ENCODE peak calls at places on chromosomes 6 and 20, in nine cellular contexts. One of them, this sample, is unnamed.

GRCh38 chr6:140320799-140321099 is 946.3 kb upstream of the CITED2 start:
- DNase-seq in esophagus squamous epithelium: no peak
- DNase-seq in GM10248: no peak
- DNase-seq in fibroblast of the aortic adventitia: peak
- DNase-seq in upper lobe of right lung: no peak
- DNase-seq in RWPE1: no peak
- DNase-seq in B cell: no peak
- DNase-seq in K562: no peak
- DNase-seq in tibial artery: peak
- DNase-seq in this sample: no peak

GRCh38 chr6:106339334-106340029 is 13.9 kb upstream of the ATG5 start:
- DNase-seq in K562: peak
- DNase-seq in B cell: peak
- DNase-seq in upper lobe of right lung: no peak
- DNase-seq in GM10248: peak
- DNase-seq in fibroblast of the aortic adventitia: peak
- DNase-seq in RWPE1: peak
- DNase-seq in esophagus squamous epithelium: no peak
- DNase-seq in tibial artery: peak
- DNase-seq in this sample: peak

GRCh38 chr20:31717478-31717946 is 5.2 kb downstream of the BCL2L1 start:
- DNase-seq in K562: no peak
- DNase-seq in B cell: peak
- DNase-seq in esophagus squamous epithelium: no peak
- DNase-seq in upper lobe of right lung: no peak
- DNase-seq in fibroblast of the aortic adventitia: no peak
- DNase-seq in RWPE1: no peak
- DNase-seq in GM10248: peak
- DNase-seq in tibial artery: no peak
- DNase-seq in this sample: no peak

GRCh38 chr6:25844518-25844917 is 12.7 kb upstream of the SLC17A1 start:
- DNase-seq in GM10248: no peak
- DNase-seq in RWPE1: no peak
- DNase-seq in K562: no peak
- DNase-seq in tibial artery: no peak
- DNase-seq in esophagus squamous epithelium: no peak
- DNase-seq in B cell: no peak
- DNase-seq in fibroblast of the aortic adventitia: no peak
- DNase-seq in upper lobe of right lung: no peak
- DNase-seq in this sample: no peak

GRCh38 chr6:2566048-2566447 is 184.7 kb downstream of the MYLK4 start:
- DNase-seq in GM10248: no peak
- DNase-seq in B cell: no peak
- DNase-seq in esophagus squamous epithelium: no peak
- DNase-seq in RWPE1: no peak
- DNase-seq in tibial artery: no peak
- DNase-seq in fibroblast of the aortic adventitia: no peak
- DNase-seq in upper lobe of right lung: no peak
- DNase-seq in K562: no peak
- DNase-seq in this sample: no peak

GRCh38 chr6:148771212-148771601 is 24.4 kb downstream of the UST start:
- DNase-seq in GM10248: no peak
- DNase-seq in esophagus squamous epithelium: no peak
- DNase-seq in B cell: no peak
- DNase-seq in RWPE1: no peak
- DNase-seq in fibroblast of the aortic adventitia: no peak
- DNase-seq in tibial artery: no peak
- DNase-seq in upper lobe of right lung: peak
- DNase-seq in K562: no peak
- DNase-seq in this sample: no peak

GRCh38 chr6:77133031-77133430 is 330.3 kb downstream of the HTR1B start:
- DNase-seq in K562: no peak
- DNase-seq in upper lobe of right lung: no peak
- DNase-seq in GM10248: no peak
- DNase-seq in tibial artery: no peak
- DNase-seq in fibroblast of the aortic adventitia: no peak
- DNase-seq in RWPE1: no peak
- DNase-seq in esophagus squamous epithelium: no peak
- DNase-seq in B cell: no peak
- DNase-seq in this sample: no peak

GRCh38 chr6:13486679-13487121 is 700 bp downstream of the GFOD1 start:
- DNase-seq in K562: peak
- DNase-seq in B cell: peak
- DNase-seq in tibial artery: peak
- DNase-seq in GM10248: peak
- DNase-seq in upper lobe of right lung: peak
- DNase-seq in fibroblast of the aortic adventitia: peak
- DNase-seq in RWPE1: peak
- DNase-seq in esophagus squamous epithelium: peak
- DNase-seq in this sample: no peak

GRCh38 chr20:6122873-6123649 is at the start of gene FERMT1:
- DNase-seq in fibroblast of the aortic adventitia: peak
- DNase-seq in RWPE1: peak
- DNase-seq in esophagus squamous epithelium: no peak
- DNase-seq in B cell: peak
- DNase-seq in upper lobe of right lung: peak
- DNase-seq in tibial artery: no peak
- DNase-seq in GM10248: peak
- DNase-seq in K562: no peak
- DNase-seq in this sample: peak

GRCh38 chr20:32585011-32585518 is at the start of gene NOL4L:
- DNase-seq in K562: peak
- DNase-seq in fibroblast of the aortic adventitia: no peak
- DNase-seq in RWPE1: peak
- DNase-seq in tibial artery: no peak
- DNase-seq in GM10248: no peak
- DNase-seq in B cell: peak
- DNase-seq in esophagus squamous epithelium: no peak
- DNase-seq in upper lobe of right lung: no peak
- DNase-seq in this sample: no peak

GRCh38 chr6:108621117-108621516 is 60.4 kb downstream of the FOXO3 start:
- DNase-seq in GM10248: no peak
- DNase-seq in tibial artery: peak
- DNase-seq in RWPE1: peak
- DNase-seq in B cell: no peak
- DNase-seq in K562: no peak
- DNase-seq in upper lobe of right lung: no peak
- DNase-seq in esophagus squamous epithelium: no peak
- DNase-seq in fibroblast of the aortic adventitia: peak
- DNase-seq in this sample: no peak

GRCh38 chr20:44571367-44571766 is 11.0 kb upstream of the PKIG start:
- DNase-seq in K562: no peak
- DNase-seq in RWPE1: no peak
- DNase-seq in B cell: no peak
- DNase-seq in esophagus squamous epithelium: no peak
- DNase-seq in GM10248: no peak
- DNase-seq in fibroblast of the aortic adventitia: no peak
- DNase-seq in upper lobe of right lung: no peak
- DNase-seq in tibial artery: no peak
- DNase-seq in this sample: no peak

GRCh38 chr6:7143161-7143974 is 35.6 kb downstream of the RREB1 start:
- DNase-seq in upper lobe of right lung: no peak
- DNase-seq in K562: peak
- DNase-seq in GM10248: no peak
- DNase-seq in fibroblast of the aortic adventitia: no peak
- DNase-seq in esophagus squamous epithelium: no peak
- DNase-seq in B cell: no peak
- DNase-seq in RWPE1: no peak
- DNase-seq in tibial artery: no peak
- DNase-seq in this sample: no peak

GRCh38 chr6:110357298-110357695 is 852 bp downstream of the METTL24 start:
- DNase-seq in upper lobe of right lung: no peak
- DNase-seq in esophagus squamous epithelium: no peak
- DNase-seq in tibial artery: no peak
- DNase-seq in K562: no peak
- DNase-seq in RWPE1: no peak
- DNase-seq in B cell: no peak
- DNase-seq in GM10248: no peak
- DNase-seq in fibroblast of the aortic adventitia: no peak
- DNase-seq in this sample: no peak

GRCh38 chr20:35305682-35306556 is 13.7 kb upstream of the FAM83C start:
- DNase-seq in B cell: no peak
- DNase-seq in tibial artery: peak
- DNase-seq in esophagus squamous epithelium: peak
- DNase-seq in RWPE1: peak
- DNase-seq in K562: peak
- DNase-seq in fibroblast of the aortic adventitia: peak
- DNase-seq in upper lobe of right lung: peak
- DNase-seq in GM10248: no peak
- DNase-seq in this sample: peak

GRCh38 chr20:54058420-54059139 is 11.8 kb downstream of the BCAS1 start:
- DNase-seq in RWPE1: no peak
- DNase-seq in K562: no peak
- DNase-seq in B cell: no peak
- DNase-seq in GM10248: no peak
- DNase-seq in tibial artery: no peak
- DNase-seq in fibroblast of the aortic adventitia: no peak
- DNase-seq in upper lobe of right lung: no peak
- DNase-seq in esophagus squamous epithelium: no peak
- DNase-seq in this sample: no peak
- TF ChIP-seq CTCF in RWPE1: no peak
- TF ChIP-seq CTCF in K562: no peak
- TF ChIP-seq CTCF in B cell: no peak
- TF ChIP-seq CTCF in GM10248: no peak
- TF ChIP-seq CTCF in tibial artery: no peak
- TF ChIP-seq CTCF in fibroblast of the aortic adventitia: no peak
- TF ChIP-seq CTCF in upper lobe of right lung: no peak
- TF ChIP-seq CTCF in esophagus squamous epithelium: no peak
- TF ChIP-seq CTCF in this sample: no peak

GRCh38 chr6:118203421-118204000 is 296.4 kb downstream of the SLC35F1 start:
- DNase-seq in upper lobe of right lung: no peak
- DNase-seq in K562: no peak
- DNase-seq in GM10248: no peak
- DNase-seq in fibroblast of the aortic adventitia: no peak
- DNase-seq in B cell: no peak
- DNase-seq in tibial artery: no peak
- DNase-seq in esophagus squamous epithelium: no peak
- DNase-seq in RWPE1: no peak
- DNase-seq in this sample: no peak

GRCh38 chr6:118198746-118199145 is 291.7 kb downstream of the SLC35F1 start:
- DNase-seq in upper lobe of right lung: no peak
- DNase-seq in K562: no peak
- DNase-seq in tibial artery: no peak
- DNase-seq in GM10248: no peak
- DNase-seq in esophagus squamous epithelium: no peak
- DNase-seq in RWPE1: peak
- DNase-seq in fibroblast of the aortic adventitia: peak
- DNase-seq in B cell: no peak
- DNase-seq in this sample: no peak

GRCh38 chr6:118202517-118202916 is 295.5 kb downstream of the SLC35F1 start:
- DNase-seq in RWPE1: no peak
- DNase-seq in fibroblast of the aortic adventitia: no peak
- DNase-seq in upper lobe of right lung: no peak
- DNase-seq in tibial artery: no peak
- DNase-seq in esophagus squamous epithelium: no peak
- DNase-seq in GM10248: no peak
- DNase-seq in B cell: no peak
- DNase-seq in K562: no peak
- DNase-seq in this sample: no peak

DNA sequence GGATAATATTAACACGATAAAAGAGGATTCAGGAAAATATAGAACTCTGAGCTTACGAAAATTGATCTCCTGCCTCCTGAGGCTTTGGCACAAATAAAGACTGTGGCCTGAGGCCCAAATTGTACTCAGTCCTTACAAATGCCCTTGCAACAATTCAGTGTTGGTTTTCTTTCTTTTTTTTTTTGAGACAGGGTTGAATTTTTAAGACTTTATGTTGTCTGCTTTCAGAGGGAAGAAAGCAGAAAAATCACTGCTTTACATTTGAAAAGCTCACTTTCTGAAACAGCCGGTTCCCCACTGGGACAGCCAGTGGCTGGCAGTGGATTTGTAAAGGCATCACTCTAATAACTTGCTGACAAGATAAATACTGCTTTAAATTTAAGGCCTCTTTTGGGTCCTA is 290.5 kb downstream of the SLC35F1 start:
- DNase-seq in tibial artery: no peak
- DNase-seq in RWPE1: no peak
- DNase-seq in upper lobe of right lung: no peak
- DNase-seq in B cell: no peak
- DNase-seq in K562: no peak
- DNase-seq in esophagus squamous epithelium: no peak
- DNase-seq in GM10248: no peak
- DNase-seq in fibroblast of the aortic adventitia: no peak
- DNase-seq in this sample: no peak
- TF ChIP-seq CTCF in tibial artery: no peak
- TF ChIP-seq CTCF in RWPE1: no peak
- TF ChIP-seq CTCF in upper lobe of right lung: no peak
- TF ChIP-seq CTCF in B cell: no peak
- TF ChIP-seq CTCF in K562: no peak
- TF ChIP-seq CTCF in esophagus squamous epithelium: no peak
- TF ChIP-seq CTCF in GM10248: no peak
- TF ChIP-seq CTCF in fibroblast of the aortic adventitia: no peak
- TF ChIP-seq CTCF in this sample: no peak

DNA sequence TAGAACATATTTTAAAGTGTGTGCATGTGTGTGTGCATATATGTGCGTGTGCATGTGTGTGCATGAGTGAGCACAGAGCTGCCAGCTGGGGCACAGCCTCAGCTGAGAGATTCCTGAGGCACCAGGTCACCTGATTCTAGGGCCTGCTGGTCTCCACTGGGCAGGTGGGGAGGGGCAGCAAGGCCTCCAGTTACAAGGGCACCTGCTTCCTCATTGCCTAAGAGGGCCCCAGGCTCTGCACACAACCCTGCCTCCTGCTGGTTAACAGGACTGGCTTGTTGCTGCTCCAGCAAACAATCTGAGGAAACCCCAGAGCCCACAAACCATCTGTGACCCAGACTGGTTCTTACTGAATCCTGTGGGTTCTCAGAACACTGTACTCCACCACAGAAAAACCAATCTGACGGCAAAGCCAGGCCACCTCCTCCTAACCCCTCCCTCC is 22.9 kb upstream of the UBE2J1 start:
- DNase-seq in tibial artery: no peak
- DNase-seq in upper lobe of right lung: peak
- DNase-seq in GM10248: peak
- DNase-seq in fibroblast of the aortic adventitia: no peak
- DNase-seq in B cell: peak
- DNase-seq in RWPE1: no peak
- DNase-seq in K562: no peak
- DNase-seq in esophagus squamous epithelium: peak
- DNase-seq in this sample: no peak
- TF ChIP-seq CTCF in tibial artery: no peak
- TF ChIP-seq CTCF in upper lobe of right lung: peak
- TF ChIP-seq CTCF in GM10248: peak
- TF ChIP-seq CTCF in fibroblast of the aortic adventitia: no peak
- TF ChIP-seq CTCF in B cell: peak
- TF ChIP-seq CTCF in RWPE1: no peak
- TF ChIP-seq CTCF in K562: peak
- TF ChIP-seq CTCF in esophagus squamous epithelium: no peak
- TF ChIP-seq CTCF in this sample: no peak

DNA sequence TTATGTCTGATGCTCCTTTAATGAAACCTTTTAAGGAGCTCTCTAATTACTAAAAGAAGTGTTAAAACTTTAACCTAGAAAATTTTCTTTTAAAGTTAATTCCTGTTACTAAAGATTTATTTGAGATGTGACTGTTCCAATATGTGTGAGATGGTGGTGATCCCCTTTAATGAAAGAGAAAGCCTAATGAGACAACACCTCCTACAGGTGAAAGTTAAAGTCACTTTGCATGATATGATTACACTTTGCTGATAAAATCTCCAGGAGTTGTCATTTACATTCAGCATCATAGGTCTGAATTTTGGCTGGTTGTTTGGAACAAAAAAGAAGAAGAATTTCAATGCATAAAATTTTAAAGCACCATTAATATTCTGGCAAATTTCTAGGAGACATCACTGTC is 307.4 kb downstream of the TRDN start:
- DNase-seq in esophagus squamous epithelium: no peak
- DNase-seq in B cell: no peak
- DNase-seq in K562: no peak
- DNase-seq in GM10248: no peak
- DNase-seq in tibial artery: no peak
- DNase-seq in fibroblast of the aortic adventitia: no peak
- DNase-seq in RWPE1: no peak
- DNase-seq in upper lobe of right lung: no peak
- DNase-seq in this sample: no peak
- TF ChIP-seq CTCF in esophagus squamous epithelium: no peak
- TF ChIP-seq CTCF in B cell: no peak
- TF ChIP-seq CTCF in K562: no peak
- TF ChIP-seq CTCF in GM10248: no peak
- TF ChIP-seq CTCF in tibial artery: no peak
- TF ChIP-seq CTCF in fibroblast of the aortic adventitia: no peak
- TF ChIP-seq CTCF in RWPE1: no peak
- TF ChIP-seq CTCF in upper lobe of right lung: no peak
- TF ChIP-seq CTCF in this sample: no peak

This sample was measured in AG09319.